ENCODE peak calls at places on chromosomes 6 and 20, in six cellular contexts. A is A549, Z is ascending aorta, I is tibial nerve, M is mammary epithelial cell, R is uterus. T is an unnamed sample.

GRCh38 chr6:131182991-131183425 is 47.7 kb downstream of the AKAP7 start:
- DNase-seq in A (peak; percentile 6), Z (no peak), I (peak; percentile 26), M (no peak), R (no peak), T (peak; percentile 12)

GRCh38 chr6:31074406-31074805 is 38.0 kb downstream of the C6orf15 start:
- DNase-seq in A (no peak), Z (no peak), I (no peak), M (no peak), R (no peak), T (no peak)

GRCh38 chr6:8029243-8029870 is 34.8 kb downstream of the BLOC1S5 start:
- DNase-seq in A (no peak), Z (no peak), I (no peak), M (no peak), R (no peak), T (no peak)

GRCh38 chr20:5039255-5039657 is 37.9 kb upstream of the SLC23A2 start:
- DNase-seq in A (no peak), Z (no peak), I (no peak), M (no peak), R (no peak), T (no peak)

GRCh38 chr6:45704056-45704790 is 311.4 kb downstream of the CLIC5 start:
- DNase-seq in A (no peak), Z (no peak), I (no peak), M (peak; percentile 34), R (no peak), T (no peak)

GRCh38 chr6:45710304-45710821 is 305.3 kb downstream of the CLIC5 start:
- DNase-seq in A (no peak), Z (no peak), I (no peak), M (no peak), R (no peak), T (no peak)

GRCh38 chr20:32583581-32584045 is 1.5 kb downstream of the NOL4L start:
- DNase-seq in A (no peak), Z (no peak), I (no peak), M (no peak), R (no peak), T (peak; percentile 13)

GRCh38 chr20:53846640-53847039 is 223.8 kb downstream of the BCAS1 start:
- DNase-seq in A (no peak), Z (no peak), I (no peak), M (no peak), R (no peak), T (no peak)

GRCh38 chr6:20640181-20640580 is 105.9 kb downstream of the CDKAL1 start:
- DNase-seq in A (no peak), Z (no peak), I (no peak), M (no peak), R (no peak), T (no peak)

GRCh38 chr6:144064402-144064830 is 31.0 kb downstream of the SF3B5 start:
- DNase-seq in A (no peak), Z (no peak), I (no peak), M (no peak), R (no peak), T (peak; percentile 30)

GRCh38 chr6:50927816-50928215 is 109.1 kb downstream of the TFAP2B start:
- DNase-seq in A (no peak), Z (no peak), I (no peak), M (no peak), R (no peak), T (no peak)

GRCh38 chr20:4613718-4614620 is 107.7 kb upstream of the PRND start:
- DNase-seq in A (peak; percentile 60), Z (no peak), I (peak; percentile 83), M (peak; percentile 85), R (no peak), T (peak; percentile 44)

GRCh38 chr6:10418361-10418861 is 3.5 kb upstream of the TFAP2A start:
- DNase-seq in A (no peak), Z (no peak), I (no peak), M (peak; percentile 55), R (no peak), T (no peak)
- H3K4me1 ChIP-seq in A (peaks cover 3% of the 10 kb centered on the region), Z (peaks cover 16% of the 10 kb centered on the region), I (peaks cover 69% of the 10 kb centered on the region), M (peaks cover 29% of the 10 kb centered on the region), R (peaks cover 10% of the 10 kb centered on the region), T (peaks cover 14% of the 10 kb centered on the region)

GRCh38 chr6:28334272-28335039 is 1.5 kb downstream of the ZSCAN31 start:
- DNase-seq in A (no peak), Z (no peak), I (no peak), M (no peak), R (no peak), T (no peak)
- H3K4me1 ChIP-seq in A (peaks cover 6% of the 10 kb centered on the region), Z (peaks cover 8% of the 10 kb centered on the region), I (peaks cover 24% of the 10 kb centered on the region), M (peaks cover 11% of the 10 kb centered on the region), R (no peaks in the 10 kb centered on the region), T (peaks cover 9% of the 10 kb centered on the region)

GRCh38 chr6:111423055-111423633 is 59.9 kb downstream of the REV3L start:
- DNase-seq in A (no peak), Z (no peak), I (no peak), M (peak; percentile 23), R (no peak), T (no peak)

GRCh38 chr6:111416529-111416928 is 66.5 kb downstream of the REV3L start:
- DNase-seq in A (no peak), Z (no peak), I (no peak), M (no peak), R (no peak), T (no peak)

GRCh38 chr6:111417181-111417585 is 65.8 kb downstream of the REV3L start:
- DNase-seq in A (no peak), Z (no peak), I (peak; percentile 20), M (no peak), R (no peak), T (no peak)

GRCh38 chr6:111417946-111418345 is 65.1 kb downstream of the REV3L start:
- DNase-seq in A (no peak), Z (no peak), I (no peak), M (peak; percentile 43), R (no peak), T (no peak)

GRCh38 chr6:111418971-111419693 is 63.9 kb downstream of the REV3L start:
- DNase-seq in A (no peak), Z (no peak), I (no peak), M (peak; percentile 63), R (no peak), T (no peak)
- H3K4me1 ChIP-seq in A (peaks cover 11% of the 10 kb centered on the region), Z (peaks cover 23% of the 10 kb centered on the region), I (peaks cover 18% of the 10 kb centered on the region), M (peaks cover 44% of the 10 kb centered on the region), R (no peaks in the 10 kb centered on the region), T (no peaks in the 10 kb centered on the region)

DNA sequence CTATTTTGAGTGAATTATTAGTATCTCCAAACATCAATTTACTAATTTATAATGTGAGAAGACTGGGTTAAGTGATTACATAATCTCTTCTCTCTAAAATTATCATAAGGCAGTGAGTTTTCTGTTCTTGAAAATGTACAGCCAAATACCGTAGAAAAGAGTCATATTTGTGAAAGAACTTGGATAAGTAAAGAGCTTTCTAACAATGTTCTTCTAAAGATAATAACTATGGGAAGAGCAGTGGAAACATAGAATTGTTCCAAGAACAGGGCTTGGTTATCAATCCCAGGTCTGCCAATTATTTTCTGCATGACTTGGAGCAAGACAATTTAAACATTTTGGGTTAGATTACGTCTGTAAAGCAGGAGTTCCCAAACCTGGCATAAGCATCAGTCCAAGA is 198.1 kb upstream of the SGK1 start:
- DNase-seq in A (no peak), Z (no peak), I (no peak), M (no peak), R (no peak), T (no peak)
- H3K4me1 ChIP-seq in A (peaks cover 57% of the 10 kb centered on the region), Z (peaks cover 7% of the 10 kb centered on the region), I (peaks cover 24% of the 10 kb centered on the region), M (peaks cover 34% of the 10 kb centered on the region), R (no peaks in the 10 kb centered on the region), T (peaks cover 3% of the 10 kb centered on the region)

GRCh38 chr6:137104926-137105325 is 60.2 kb upstream of the IL20RA start:
- DNase-seq in A (no peak), Z (no peak), I (no peak), M (no peak), R (no peak), T (no peak)

GRCh38 chr6:137102851-137103492 is 58.2 kb upstream of the IL20RA start:
- DNase-seq in A (no peak), Z (no peak), I (no peak), M (no peak), R (no peak), T (no peak)

GRCh38 chr6:137105375-137105774 is 60.6 kb upstream of the IL20RA start:
- DNase-seq in A (no peak), Z (no peak), I (no peak), M (peak; percentile 78), R (no peak), T (no peak)

GRCh38 chr6:137107767-137108105 is 63.0 kb upstream of the IL20RA start:
- DNase-seq in A (no peak), Z (no peak), I (no peak), M (no peak), R (no peak), T (no peak)

DNA sequence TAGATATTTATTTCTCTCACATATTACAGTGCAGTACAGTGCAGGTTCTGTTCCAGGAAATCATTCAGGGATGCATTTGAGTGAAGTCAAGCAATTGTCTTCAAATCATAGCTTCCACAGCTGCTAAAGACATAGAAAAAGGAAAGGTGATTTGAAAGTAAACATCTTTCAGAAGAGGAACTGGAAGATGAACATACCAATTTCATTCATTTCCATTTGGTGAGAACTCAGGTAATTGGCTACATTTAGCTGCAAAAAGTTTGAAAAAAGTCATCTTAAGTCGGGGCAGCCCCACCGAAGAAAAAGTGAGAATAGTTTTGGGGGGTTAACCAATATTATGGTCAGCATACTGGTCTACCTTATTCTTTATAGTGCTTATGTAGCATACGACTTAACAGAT is 61.4 kb upstream of the IL20RA start:
- DNase-seq in A (no peak), Z (no peak), I (no peak), M (no peak), R (no peak), T (no peak)
- H3K4me1 ChIP-seq in A (no peaks in the 10 kb centered on the region), Z (no peaks in the 10 kb centered on the region), I (no peaks in the 10 kb centered on the region), M (peaks cover 16% of the 10 kb centered on the region), R (no peaks in the 10 kb centered on the region), T (peaks cover 7% of the 10 kb centered on the region)

GRCh38 chr6:167094436-167094819 is 28.5 kb upstream of the CCR6 start:
- DNase-seq in A (no peak), Z (no peak), I (no peak), M (no peak), R (no peak), T (no peak)

GRCh38 chr6:167094820-167095637 is 27.9 kb upstream of the CCR6 start:
- DNase-seq in A (no peak), Z (no peak), I (no peak), M (no peak), R (no peak), T (peak; percentile 50)

GRCh38 chr6:167097770-167098169 is 25.1 kb upstream of the CCR6 start:
- DNase-seq in A (no peak), Z (no peak), I (no peak), M (no peak), R (no peak), T (no peak)

GRCh38 chr6:167096991-167097390 is 25.9 kb upstream of the CCR6 start:
- DNase-seq in A (no peak), Z (no peak), I (no peak), M (no peak), R (no peak), T (no peak)

DNA sequence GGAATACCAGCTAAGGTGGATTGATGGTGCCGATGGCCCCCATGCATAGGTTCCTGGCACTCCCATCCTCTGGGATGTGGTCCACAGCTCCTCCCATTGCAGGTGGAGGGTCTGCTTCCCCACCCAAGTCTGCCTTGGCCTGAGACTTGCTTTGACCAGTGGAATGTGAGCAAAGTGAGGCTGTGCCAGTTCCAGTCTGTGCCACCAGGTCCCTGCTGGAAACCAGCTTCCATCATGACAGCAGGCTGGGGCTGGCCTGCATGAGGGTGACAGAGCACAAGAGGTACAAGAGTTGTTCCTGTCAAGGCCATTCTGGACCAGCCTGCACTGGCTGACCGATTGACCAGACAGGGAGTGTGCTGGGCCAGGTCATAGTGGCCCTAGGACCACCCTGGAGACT is 27.0 kb upstream of the CCR6 start:
- DNase-seq in A (no peak), Z (no peak), I (no peak), M (no peak), R (no peak), T (no peak)
- H3K4me1 ChIP-seq in A (no peaks in the 10 kb centered on the region), Z (no peaks in the 10 kb centered on the region), I (peaks cover 21% of the 10 kb centered on the region), M (no peaks in the 10 kb centered on the region), R (no peaks in the 10 kb centered on the region), T (peaks cover 67% of the 10 kb centered on the region)

GRCh38 chr6:117210279-117210678 is 55.1 kb upstream of the VGLL2 start:
- DNase-seq in A (no peak), Z (no peak), I (no peak), M (no peak), R (no peak), T (no peak)
- H3K4me1 ChIP-seq in A (no peaks in the 10 kb centered on the region), Z (no peaks in the 10 kb centered on the region), I (no peaks in the 10 kb centered on the region), M (no peaks in the 10 kb centered on the region), R (no peaks in the 10 kb centered on the region), T (no peaks in the 10 kb centered on the region)

T was measured in effector memory CD4-positive, alpha-beta T cell.